ENCODE peak calls at places on chromosomes 13 and 19, in seven cellular contexts. B is ascending aorta; Y is uterus; I is neural progenitor cell; F is heart left ventricle; O is neuronal stem cell; A is CD8-positive, alpha-beta memory T cell. N is an unnamed sample.

GRCh38 chr13:39016789-39017188 is 21.1 kb downstream of the PROSER1 start:
- DNase-seq in O (peak; percentile 42), F (no peak), B (no peak), I (peak; percentile 68), A (no peak), Y (no peak), N (no peak)

GRCh38 chr13:65638572-65639168 is 1591.5 kb downstream of the PCDH9 start:
- DNase-seq in I (peak; percentile 47), Y (no peak), F (no peak), A (no peak), O (peak; percentile 6), B (no peak), N (peak; percentile 2)

GRCh38 chr13:50365683-50366391 is 350.6 kb downstream of the KCNRG start:
- DNase-seq in I (no peak), A (peak; percentile 70), O (no peak), B (no peak), F (no peak), Y (no peak), N (no peak)

GRCh38 chr19:3073931-3074595 is 11.8 kb upstream of the TLE5 start:
- DNase-seq in B (no peak), I (no peak), A (no peak), F (no peak), O (no peak), Y (peak; percentile 48), N (no peak)

GRCh38 chr19:3079578-3079977 is 14.6 kb upstream of the GNA11 start:
- DNase-seq in A (no peak), B (no peak), F (no peak), O (no peak), I (no peak), Y (no peak), N (no peak)

GRCh38 chr19:44927746-44928145 is 13.3 kb downstream of the APOC1 start:
- DNase-seq in B (no peak), I (no peak), A (no peak), Y (no peak), F (no peak), O (no peak), N (peak; percentile 31)

GRCh38 chr19:19606021-19606420 is 12.5 kb downstream of the PBX4 start:
- DNase-seq in Y (no peak), A (peak; percentile 73), I (no peak), F (no peak), O (no peak), B (no peak), N (no peak)

GRCh38 chr19:33513424-33513823 is 8.2 kb downstream of the PEPD start:
- DNase-seq in F (no peak), O (no peak), I (no peak), Y (no peak), B (no peak), A (no peak), N (no peak)

GRCh38 chr13:32007494-32007893 is 24.1 kb upstream of the FRY start:
- DNase-seq in F (no peak), B (no peak), I (no peak), O (no peak), A (no peak), Y (no peak), N (no peak)

DNA sequence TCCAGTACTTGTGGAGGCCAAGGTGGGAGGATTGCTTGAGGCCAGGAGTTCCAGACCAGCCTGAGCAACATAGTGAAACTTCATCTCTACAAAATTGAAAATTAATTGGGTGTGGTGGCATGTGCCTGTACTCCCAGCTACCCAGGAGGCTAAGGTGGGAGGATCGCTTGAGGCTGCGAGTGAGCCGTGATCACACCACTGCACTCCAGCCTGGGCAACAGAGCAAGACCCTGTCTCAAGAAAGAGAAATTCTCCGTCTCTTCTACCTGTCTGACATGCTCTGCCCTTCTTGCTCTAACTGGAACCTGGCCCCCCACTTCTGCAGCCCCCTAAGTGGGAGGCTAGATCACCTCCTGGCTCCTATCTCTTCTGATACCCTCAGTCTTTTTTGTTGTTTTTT is 7.4 kb downstream of the EIF3K start:
- DNase-seq in I (no peak), F (no peak), Y (no peak), O (no peak), A (no peak), B (no peak), N (no peak)
- H3K36me3 ChIP-seq in I (peaks cover 3% of the 10 kb centered on the region), F (peaks cover 98% of the 10 kb centered on the region), Y (no peaks in the 10 kb centered on the region), O (peaks cover 89% of the 10 kb centered on the region), A (peaks cover 46% of the 10 kb centered on the region), B (peaks cover 73% of the 10 kb centered on the region), N (peaks cover 85% of the 10 kb centered on the region)

GRCh38 chr13:58795715-58796114 is 1164.2 kb downstream of the PCDH17 start:
- DNase-seq in A (no peak), Y (no peak), B (no peak), O (no peak), I (no peak), F (no peak), N (no peak)

DNA sequence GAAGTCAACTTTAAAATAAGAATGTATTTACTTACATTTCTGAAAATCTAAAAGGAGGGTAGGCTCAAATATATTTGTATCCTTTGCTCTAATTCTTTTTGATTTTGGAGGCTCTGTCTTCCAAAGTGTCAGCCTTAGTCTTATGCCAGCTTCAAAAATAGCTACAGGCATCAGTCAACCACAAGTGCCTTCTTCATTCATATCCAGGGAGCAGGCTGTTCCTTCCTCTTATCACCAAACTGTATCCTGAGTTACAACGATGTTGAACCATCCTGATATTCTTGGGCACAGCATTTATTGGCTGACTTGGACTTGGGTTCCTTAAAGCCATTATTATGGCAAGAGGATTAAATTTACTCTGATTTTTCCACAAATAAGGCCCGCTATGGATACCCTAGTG is 1161.3 kb downstream of the PCDH17 start:
- DNase-seq in A (no peak), Y (no peak), B (no peak), O (no peak), I (no peak), F (no peak), N (no peak)
- H3K4me3 ChIP-seq in A (no peak overlapping the region), Y (no peak overlapping the region), B (no peak overlapping the region), O (no peak overlapping the region), I (no peak overlapping the region), F (no peak overlapping the region), N (no peak overlapping the region)

GRCh38 chr13:78604782-78605611 is 1.6 kb upstream of the POU4F1 start:
- DNase-seq in F (no peak), I (peak; percentile 67), B (no peak), O (peak; percentile 31), A (no peak), Y (no peak), N (peak; percentile 45)
- H3K27me3 ChIP-seq in F (peaks cover 96% of the 10 kb centered on the region), I (peaks cover 98% of the 10 kb centered on the region), B (peaks cover 67% of the 10 kb centered on the region), O (peaks cover 96% of the 10 kb centered on the region), A (peaks cover 88% of the 10 kb centered on the region), Y (peaks cover 43% of the 10 kb centered on the region), N (peaks cover 77% of the 10 kb centered on the region)

GRCh38 chr19:18460900-18461299 is 23.0 kb upstream of the ISYNA1 start:
- DNase-seq in B (no peak), I (no peak), A (no peak), F (no peak), Y (no peak), O (no peak), N (peak; percentile 54)
- H3K36me3 ChIP-seq in B (peaks cover 17% of the 10 kb centered on the region), I (no peaks in the 10 kb centered on the region), A (peaks cover 25% of the 10 kb centered on the region), F (peaks cover 85% of the 10 kb centered on the region), Y (no peaks in the 10 kb centered on the region), O (peaks cover 37% of the 10 kb centered on the region), N (peaks cover 78% of the 10 kb centered on the region)

DNA sequence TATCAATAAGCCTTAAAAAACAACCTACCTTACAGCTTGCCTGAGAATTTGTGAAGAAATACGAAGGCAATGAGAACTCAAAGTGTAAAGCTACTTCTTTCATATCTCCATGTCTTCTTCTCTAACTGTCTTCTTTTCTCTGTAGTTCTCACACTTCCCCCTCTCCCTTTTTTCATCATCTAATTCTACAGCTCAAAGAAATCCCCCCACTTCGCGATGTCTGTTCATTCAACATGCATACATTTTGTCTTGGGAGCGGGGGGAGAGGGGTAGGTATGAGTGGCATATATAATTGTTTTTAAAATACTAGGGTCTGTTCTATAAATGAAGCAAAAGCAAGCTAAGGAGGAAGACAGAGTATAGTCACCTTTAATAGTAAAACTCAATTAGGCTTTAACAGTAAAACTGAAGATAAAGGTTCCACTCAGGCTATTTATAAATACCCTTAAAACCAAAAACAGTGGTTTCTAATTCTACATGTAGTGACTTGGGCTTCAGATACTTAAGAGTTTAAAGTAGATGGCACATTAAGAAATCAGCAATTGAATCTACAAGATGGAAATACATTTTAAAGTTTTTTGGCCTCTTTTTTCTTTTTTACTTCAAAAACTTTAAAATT is 106.9 kb downstream of the KLF12 start:
- DNase-seq in Y (no peak), F (no peak), O (no peak), A (no peak), B (no peak), I (no peak), N (no peak)
- H3K4me3 ChIP-seq in Y (no peak overlapping the region), F (no peak overlapping the region), O (peak overlapping the region; percentile 11), A (peak overlapping the region; percentile 32), B (no peak overlapping the region), I (no peak overlapping the region), N (no peak overlapping the region)